ENCODE peak calls at places on chromosomes 3 and 15, in six cellular contexts. C is astrocyte of the spinal cord; T is GM10248; E is activated CD4-positive, alpha-beta T cell treated with anti-CD3 and anti-CD28 coated beads, Interleukin-2, amount 50 U/mL, for 1 hour; K is glutamatergic neuron; J is H9. I is an unnamed sample.

GRCh38 chr3:178304758-178305157 is 231.5 kb upstream of the KCNMB2 start:
- DNase-seq in C (peak; percentile 80), T (no peak), E (no peak), K (no peak), J (no peak), I (no peak)

GRCh38 chr3:172261053-172261452 is 187.2 kb downstream of the GHSR start:
- DNase-seq in C (no peak), T (no peak), E (no peak), K (no peak), J (no peak), I (no peak)

GRCh38 chr3:189710620-189711388 is 79.6 kb downstream of the TP63 start:
- DNase-seq in C (peak; percentile 98), T (no peak), E (no peak), K (no peak), J (peak; percentile 32), I (peak; percentile 70)

GRCh38 chr15:54206586-54207321 is 228.5 kb downstream of the UNC13C start:
- DNase-seq in C (no peak), T (no peak), E (no peak), K (no peak), J (no peak), I (no peak)

GRCh38 chr3:126078866-126079265 is 5.1 kb downstream of the SLC41A3 start:
- DNase-seq in C (no peak), T (no peak), E (no peak), K (no peak), J (no peak), I (no peak)

GRCh38 chr15:39025331-39025730 is 460.7 kb upstream of the RASGRP1 start:
- DNase-seq in C (no peak), T (no peak), E (no peak), K (no peak), J (no peak), I (no peak)

GRCh38 chr3:115272036-115272824 is 125.1 kb upstream of the ZBTB20 start:
- DNase-seq in C (peak; percentile 91), T (no peak), E (no peak), K (no peak), J (no peak), I (peak; percentile 13)

GRCh38 chr15:75199347-75199976 is 2.2 kb upstream of the C15orf39 start:
- DNase-seq in C (no peak), T (no peak), E (no peak), K (no peak), J (no peak), I (no peak)

GRCh38 chr15:100131321-100132224 is 210.2 kb downstream of the ADAMTS17 start:
- DNase-seq in C (peak; percentile 25), T (peak; percentile 54), E (peak; percentile 8), K (no peak), J (peak; percentile 63), I (peak; percentile 42)

GRCh38 chr3:104214937-104215336 is 1151.8 kb upstream of the ALCAM start:
- DNase-seq in C (no peak), T (no peak), E (no peak), K (no peak), J (no peak), I (no peak)

GRCh38 chr3:71753716-71754609 is at the start of gene GPR27:
- DNase-seq in C (peak; percentile 16), T (no peak), E (no peak), K (peak; percentile 57), J (peak; percentile 56), I (peak; percentile 69)

GRCh38 chr3:72977463-72977862 is 19.1 kb upstream of the PPP4R2 start:
- DNase-seq in C (no peak), T (no peak), E (no peak), K (no peak), J (no peak), I (no peak)

GRCh38 chr15:71973366-71973765 is 144.6 kb downstream of the MYO9A start:
- DNase-seq in C (no peak), T (no peak), E (no peak), K (no peak), J (no peak), I (no peak)

GRCh38 chr15:35545316-35545824 is 595 bp downstream of the DPH6 start:
- DNase-seq in C (peak; percentile 69), T (peak; percentile 13), E (no peak), K (peak; percentile 28), J (peak; percentile 42), I (peak; percentile 37)

GRCh38 chr3:183844606-183845005 is 19.2 kb upstream of the MAP6D1 start:
- DNase-seq in C (peak; percentile 75), T (no peak), E (no peak), K (no peak), J (no peak), I (no peak)

GRCh38 chr3:179840985-179841384 is 188.1 kb downstream of the USP13 start:
- DNase-seq in C (peak; percentile 62), T (no peak), E (no peak), K (no peak), J (no peak), I (peak; percentile 18)

GRCh38 chr3:45446706-45447105 is 58.3 kb downstream of the LARS2 start:
- DNase-seq in C (no peak), T (no peak), E (no peak), K (no peak), J (no peak), I (no peak)

GRCh38 chr15:40877691-40878090 is 3.7 kb upstream of the RHOV start:
- DNase-seq in C (no peak), T (no peak), E (no peak), K (no peak), J (no peak), I (no peak)

GRCh38 chr3:15386352-15386751 is 41.0 kb downstream of the METTL6 start:
- DNase-seq in C (no peak), T (no peak), E (no peak), K (no peak), J (no peak), I (no peak)

GRCh38 chr3:58353722-58354553 is 21.2 kb downstream of the PXK start:
- DNase-seq in C (no peak), T (no peak), E (no peak), K (no peak), J (no peak), I (no peak)

GRCh38 chr3:54008744-54009143 is 113.6 kb upstream of the CACNA2D3 start:
- DNase-seq in C (no peak), T (no peak), E (no peak), K (no peak), J (no peak), I (peak; percentile 20)

GRCh38 chr3:130609166-130609574 is 92.2 kb downstream of the COL6A6 start:
- DNase-seq in C (peak; percentile 20), T (no peak), E (no peak), K (no peak), J (no peak), I (no peak)

GRCh38 chr15:24954783-24955548 is at the start of the genes SNRPN and SNURF:
- DNase-seq in C (peak; percentile 80), T (peak; percentile 68), E (peak; percentile 63), K (peak; percentile 86), J (peak; percentile 79), I (peak; percentile 63)

GRCh38 chr3:29240248-29240647 is 40.6 kb upstream of the RBMS3 start:
- DNase-seq in C (peak; percentile 58), T (no peak), E (no peak), K (no peak), J (no peak), I (peak; percentile 11)

GRCh38 chr3:123375014-123375940 is 73.6 kb downstream of the ADCY5 start:
- DNase-seq in C (no peak), T (no peak), E (no peak), K (no peak), J (no peak), I (no peak)

GRCh38 chr3:143786229-143787199 is 61.8 kb downstream of the SLC9A9 start:
- DNase-seq in C (peak; percentile 40), T (no peak), E (no peak), K (no peak), J (no peak), I (no peak)

GRCh38 chr3:44001072-44001471 is 240.6 kb upstream of the TOPAZ1 start:
- DNase-seq in C (peak; percentile 10), T (no peak), E (no peak), K (no peak), J (no peak), I (no peak)

GRCh38 chr3:188169826-188170455 is 16.0 kb downstream of the LPP start:
- DNase-seq in C (no peak), T (no peak), E (no peak), K (no peak), J (no peak), I (no peak)

GRCh38 chr3:152258448-152259302 is 10.1 kb upstream of the MBNL1 start:
- DNase-seq in C (peak; percentile 95), T (no peak), E (peak; percentile 73), K (no peak), J (no peak), I (no peak)

GRCh38 chr3:168040624-168041208 is 55.0 kb downstream of the GOLIM4 start:
- DNase-seq in C (peak; percentile 72), T (peak; percentile 26), E (no peak), K (no peak), J (peak; percentile 45), I (peak; percentile 55)

GRCh38 chr15:90988249-90988648 is 6.1 kb downstream of the PRC1 start:
- DNase-seq in C (no peak), T (no peak), E (no peak), K (no peak), J (no peak), I (no peak)

GRCh38 chr15:32849769-32850668 is 132.2 kb downstream of the GREM1 start:
- DNase-seq in C (peak; percentile 92), T (no peak), E (no peak), K (no peak), J (no peak), I (no peak)

GRCh38 chr3:171876651-171877272 is 33.6 kb downstream of the TMEM212 start:
- DNase-seq in C (peak; percentile 97), T (no peak), E (no peak), K (no peak), J (no peak), I (no peak)

GRCh38 chr15:100615801-100616200 is 13.4 kb downstream of the ASB7 start:
- DNase-seq in C (no peak), T (no peak), E (no peak), K (no peak), J (no peak), I (no peak)

GRCh38 chr15:80620141-80620540 is 75.0 kb upstream of the ABHD17C start:
- DNase-seq in C (no peak), T (no peak), E (no peak), K (no peak), J (no peak), I (no peak)

GRCh38 chr3:5787863-5788488 is 600.5 kb downstream of the EDEM1 start:
- DNase-seq in C (peak; percentile 56), T (no peak), E (no peak), K (peak; percentile 52), J (peak; percentile 41), I (peak; percentile 41)

GRCh38 chr3:136755192-136755591 is 3.0 kb upstream of the STAG1 start:
- DNase-seq in C (no peak), T (no peak), E (no peak), K (no peak), J (no peak), I (no peak)

GRCh38 chr3:27141668-27142067 is 227.5 kb downstream of the NEK10 start:
- DNase-seq in C (no peak), T (no peak), E (no peak), K (no peak), J (no peak), I (no peak)

GRCh38 chr3:14801668-14802067 is 17.1 kb upstream of the FGD5 start:
- DNase-seq in C (no peak), T (peak; percentile 58), E (no peak), K (no peak), J (no peak), I (no peak)

GRCh38 chr15:52139599-52140462 is 27.3 kb upstream of the BCL2L10 start:
- DNase-seq in C (peak; percentile 73), T (peak; percentile 86), E (peak; percentile 68), K (peak; percentile 85), J (peak; percentile 85), I (peak; percentile 88)

I was measured in iPS-NIHi11.